ENCODE peak calls at places on chromosomes 13 and 19, in nine cellular contexts. C is K562, Z is HepG2, U is NB4, Q is A549, P is WTC11, T is endothelial cell of umbilical vein, J is H1, M is GM12878. H is an unnamed sample.

GRCh38 chr19:44848036-44848804 is 2.1 kb downstream of the NECTIN2 start:
- DNase-seq in J (no peak), Q (no peak), Z (no peak), C (peak; percentile 41), M (no peak), T (peak; percentile 89), U (no peak), P (peak; percentile 38), H (no peak)

GRCh38 chr19:39603825-39604224 is 1.5 kb downstream of the LGALS13 start:
- DNase-seq in C (no peak), Z (no peak), P (no peak), M (no peak), U (no peak), T (no peak), Q (no peak), J (no peak), H (no peak)

GRCh38 chr19:45113628-45114027 is 20.6 kb downstream of the PPP1R37 start:
- DNase-seq in U (no peak), Z (peak; percentile 66), Q (no peak), M (no peak), T (no peak), C (no peak), P (no peak), J (no peak), H (no peak)

GRCh38 chr13:21060063-21060826 is 1.1 kb downstream of the LATS2 start:
- DNase-seq in J (no peak), M (no peak), C (no peak), P (peak; percentile 28), T (peak; percentile 42), U (peak; percentile 67), Q (peak; percentile 45), Z (no peak), H (no peak)

GRCh38 chr13:42011601-42012401 is 36.6 kb upstream of the DGKH start:
- DNase-seq in Z (no peak), P (peak; percentile 29), J (no peak), T (peak; percentile 29), C (peak; percentile 33), Q (no peak), U (no peak), M (no peak), H (no peak)

GRCh38 chr19:57465680-57466381 is 8.9 kb upstream of the VN1R1 start:
- DNase-seq in C (peak; percentile 59), T (peak; percentile 16), Z (peak; percentile 57), J (no peak), P (peak; percentile 38), M (peak; percentile 12), Q (peak; percentile 73), U (peak; percentile 62), H (peak; percentile 59)

GRCh38 chr13:32075150-32075851 is 43.7 kb downstream of the FRY start:
- DNase-seq in J (no peak), P (no peak), Z (peak; percentile 80), T (no peak), C (no peak), Q (no peak), M (no peak), U (no peak), H (no peak)

GRCh38 chr19:23882493-23882892 is 32.2 kb upstream of the ZNF726 start:
- DNase-seq in J (no peak), P (no peak), U (peak; percentile 12), M (no peak), C (no peak), T (no peak), Z (peak; percentile 69), Q (peak; percentile 32), H (no peak)

GRCh38 chr19:11881151-11881800 is 6.3 kb upstream of the ZNF69 start:
- DNase-seq in Q (peak; percentile 12), P (peak; percentile 76), M (peak; percentile 17), J (peak; percentile 47), T (peak; percentile 54), C (peak; percentile 77), U (peak; percentile 73), Z (peak; percentile 49), H (peak; percentile 23)

GRCh38 chr13:69654392-69654791 is 453.2 kb upstream of the ATXN8OS start:
- DNase-seq in T (no peak), C (no peak), M (no peak), U (no peak), P (no peak), Q (no peak), Z (no peak), J (no peak), H (no peak)

GRCh38 chr19:5434970-5435641 is 20.1 kb upstream of the ZNRF4 start:
- DNase-seq in C (peak; percentile 79), P (no peak), Q (peak; percentile 74), Z (peak; percentile 42), J (no peak), M (no peak), U (no peak), T (no peak), H (peak; percentile 74)

GRCh38 chr19:3275068-3275582 is 50.7 kb downstream of the CELF5 start:
- DNase-seq in C (peak; percentile 62), U (peak; percentile 27), M (no peak), Q (peak; percentile 42), J (peak; percentile 43), T (no peak), P (peak; percentile 92), Z (peak; percentile 65), H (peak; percentile 36)

DNA sequence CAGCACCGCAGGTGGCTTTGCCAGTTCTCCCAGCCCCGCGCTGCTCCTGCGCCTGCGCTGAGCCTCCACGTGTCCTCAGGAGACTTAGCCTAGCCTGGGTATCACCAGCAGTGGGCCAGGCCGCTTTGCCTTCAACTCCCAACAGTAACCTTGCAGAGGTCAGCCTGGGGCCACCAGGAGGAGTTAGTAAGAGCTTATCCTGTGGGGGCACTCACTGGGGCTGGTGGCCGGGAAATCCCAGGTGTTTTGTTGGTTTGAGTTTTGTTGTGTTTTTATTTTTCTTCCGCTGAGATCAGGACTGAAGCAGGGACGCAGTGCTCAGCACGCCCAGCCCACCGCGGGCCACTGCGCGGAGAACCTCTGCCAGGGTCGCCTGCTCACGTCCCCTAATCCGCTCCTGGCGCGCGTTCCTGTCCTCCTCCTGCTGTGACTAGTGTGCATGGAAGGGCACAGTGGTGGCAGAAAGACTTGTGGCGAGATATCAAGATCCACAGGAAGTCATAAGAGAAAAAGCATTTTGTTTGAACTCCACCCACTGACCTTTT is 207.4 kb upstream of the RFC3 start:
- DNase-seq in M (no peak), T (no peak), J (peak; percentile 36), C (peak; percentile 7), Q (peak; percentile 1), U (peak; percentile 46), Z (peak; percentile 95), P (peak; percentile 44), H (no peak)
- TF ChIP-seq MAX in M (no peak), T (no peak), J (peak; percentile 75), C (no peak), Q (no peak), U (no peak), Z (peak; percentile 97), P (no peak), H (no peak)

GRCh38 chr13:98984118-98984517 is 6.3 kb upstream of the DOCK9 start:
- DNase-seq in Q (peak; percentile 37), T (no peak), U (no peak), J (no peak), Z (peak; percentile 32), C (no peak), P (no peak), M (no peak), H (no peak)
- TF ChIP-seq MAX in Q (no peak), T (no peak), U (no peak), J (no peak), Z (no peak), C (no peak), P (no peak), M (no peak), H (no peak)

DNA sequence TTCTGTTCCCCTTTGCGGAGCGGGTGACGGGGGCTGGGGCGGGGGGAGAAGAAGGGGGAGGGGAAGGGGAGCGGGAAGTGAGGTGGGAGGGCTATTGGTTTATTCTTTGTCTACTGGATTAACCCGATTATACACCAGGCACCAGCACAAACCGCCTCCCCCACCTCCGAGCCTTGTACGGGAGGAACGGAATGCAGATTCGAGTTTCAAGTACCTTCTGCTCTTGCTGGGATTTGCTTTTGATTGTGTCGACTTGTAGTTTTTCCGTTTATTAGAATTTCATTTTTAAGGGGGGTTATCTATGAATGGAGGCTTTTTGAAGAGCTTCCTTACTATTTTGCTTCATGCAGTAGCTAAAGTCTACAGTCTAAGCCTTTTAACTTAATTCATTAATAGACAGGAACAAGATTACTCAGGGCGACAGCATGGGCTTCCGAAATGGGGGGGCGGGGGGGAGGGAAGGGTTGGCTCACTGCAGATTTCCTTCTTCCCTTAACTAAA is 895 bp upstream of the SPRY2 start:
- DNase-seq in U (peak; percentile 79), T (peak; percentile 62), J (no peak), Z (peak; percentile 49), M (no peak), Q (peak; percentile 54), P (peak; percentile 66), C (peak; percentile 44), H (no peak)
- TF ChIP-seq MAX in U (no peak), T (no peak), J (no peak), Z (no peak), M (no peak), Q (no peak), P (no peak), C (no peak), H (no peak)

GRCh38 chr13:25844559-25845434 is 207.0 kb downstream of the SHISA2 start:
- DNase-seq in J (no peak), Q (no peak), U (peak; percentile 35), C (no peak), Z (no peak), P (no peak), M (no peak), T (no peak), H (no peak)

GRCh38 chr13:25846227-25846984 is 205.4 kb downstream of the SHISA2 start:
- DNase-seq in P (no peak), T (no peak), J (no peak), Z (no peak), Q (no peak), M (no peak), C (no peak), U (peak; percentile 33), H (no peak)

GRCh38 chr13:25847635-25848616 is 203.9 kb downstream of the SHISA2 start:
- DNase-seq in Z (no peak), J (no peak), T (no peak), U (peak; percentile 64), Q (no peak), M (no peak), C (no peak), P (no peak), H (no peak)

GRCh38 chr13:25847145-25847544 is 204.7 kb downstream of the SHISA2 start:
- DNase-seq in M (peak; percentile 21), T (no peak), U (peak; percentile 51), P (no peak), C (no peak), Q (no peak), Z (no peak), J (no peak), H (no peak)

DNA sequence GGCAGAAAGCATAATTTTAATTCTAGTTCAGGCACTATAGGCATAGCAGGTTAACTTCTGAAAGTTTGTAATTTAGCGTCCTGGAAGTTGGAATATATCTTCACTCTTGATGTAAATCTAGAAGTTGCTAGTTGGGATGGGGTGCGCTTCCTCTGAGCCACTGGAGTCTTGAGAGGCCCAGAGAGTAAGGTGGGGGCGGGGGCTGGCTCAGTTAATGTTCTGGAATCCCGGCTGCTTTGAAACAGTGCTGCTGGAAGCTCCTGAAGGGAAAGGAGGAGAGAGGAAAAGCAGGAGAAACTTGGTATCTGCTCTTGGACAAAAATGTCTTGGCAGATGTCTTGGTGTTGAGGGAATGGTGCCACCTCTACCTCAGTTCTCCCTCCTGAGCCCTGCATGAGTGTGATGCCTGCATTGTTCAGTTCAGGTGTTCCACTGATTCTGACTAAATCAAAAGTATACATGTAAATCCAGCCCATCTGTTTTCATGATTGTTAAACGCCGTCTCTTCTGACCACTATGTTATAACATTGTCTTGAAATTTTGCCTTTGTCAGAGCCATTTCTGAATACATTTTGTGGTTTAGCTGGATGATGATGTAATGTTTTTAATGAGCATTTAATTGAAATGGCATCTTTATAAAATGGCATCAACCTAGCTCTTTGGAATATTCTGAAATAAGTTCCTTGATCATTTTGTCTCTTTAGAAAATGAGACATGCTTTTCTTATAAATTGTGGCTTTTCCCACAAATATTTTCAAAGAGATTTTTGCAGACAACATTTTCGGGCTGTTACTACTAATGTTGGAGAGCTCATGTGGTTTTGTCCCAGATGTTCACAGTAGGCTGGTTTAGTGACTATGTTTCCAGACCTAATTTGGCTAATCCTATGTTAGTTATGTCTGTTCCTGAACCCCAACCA is 202.7 kb downstream of the SHISA2 start:
- DNase-seq in Z (no peak), J (no peak), Q (no peak), T (no peak), C (no peak), U (no peak), P (no peak), M (no peak), H (no peak)
- TF ChIP-seq MAX in Z (no peak), J (no peak), Q (no peak), T (no peak), C (no peak), U (no peak), P (no peak), M (no peak), H (no peak)